ENCODE peak calls at places on chromosome 18, in four cellular contexts. V, A, Y and J are unnamed samples.

GRCh38 chr18:32019251-32019943 is 772 bp downstream of the RNF125 start:
- DNase-seq in V (peak), A (peak), Y (peak), J (peak)

GRCh38 chr18:9736942-9737813 is 29.1 kb downstream of the RAB31 start:
- DNase-seq in V (no peak), A (no peak), Y (peak), J (no peak)

GRCh38 chr18:46622999-46623398 is 34.0 kb downstream of the LOXHD1 start:
- DNase-seq in V (no peak), A (no peak), Y (no peak), J (no peak)

GRCh38 chr18:37481491-37481890 is 84.1 kb downstream of the CELF4 start:
- DNase-seq in V (no peak), A (no peak), Y (no peak), J (no peak)

GRCh38 chr18:158128-159036 is at the start of gene USP14:
- DNase-seq in V (peak), A (peak), Y (peak), J (peak)

GRCh38 chr18:6013101-6013790 is 117.9 kb upstream of the TMEM200C start:
- DNase-seq in V (no peak), A (no peak), Y (no peak), J (no peak)

GRCh38 chr18:8163287-8163959 is 445.8 kb upstream of the RAB12 start:
- DNase-seq in V (no peak), A (no peak), Y (no peak), J (no peak)

GRCh38 chr18:61852496-61852895 is 40.3 kb downstream of the RNF152 start:
- DNase-seq in V (no peak), A (no peak), Y (no peak), J (no peak)

GRCh38 chr18:69102959-69103358 is 297.7 kb upstream of the DOK6 start:
- DNase-seq in V (no peak), A (no peak), Y (no peak), J (no peak)

GRCh38 chr18:50816767-50817166 is 3.0 kb downstream of the MRO start:
- DNase-seq in V (no peak), A (no peak), Y (no peak), J (no peak)

GRCh38 chr18:25164837-25165791 is 186.9 kb downstream of the ZNF521 start:
- DNase-seq in V (peak), A (no peak), Y (no peak), J (no peak)

GRCh38 chr18:63320690-63321265 is 1.2 kb upstream of the BCL2 start:
- DNase-seq in V (peak), A (peak), Y (peak), J (peak)

GRCh38 chr18:12032786-12033642 is 51.7 kb downstream of the IMPA2 start:
- DNase-seq in V (no peak), A (no peak), Y (no peak), J (peak)

GRCh38 chr18:7601249-7601620 is 34.1 kb downstream of the PTPRM start:
- DNase-seq in V (no peak), A (no peak), Y (no peak), J (no peak)

GRCh38 chr18:42028232-42028832 is 73.3 kb downstream of the PIK3C3 start:
- DNase-seq in V (no peak), A (no peak), Y (no peak), J (no peak)

GRCh38 chr18:71707985-71708500 is 836.1 kb downstream of the CBLN2 start:
- DNase-seq in V (no peak), A (no peak), Y (no peak), J (no peak)

GRCh38 chr18:71707400-71707799 is 836.7 kb downstream of the CBLN2 start:
- DNase-seq in V (no peak), A (no peak), Y (no peak), J (no peak)
- TF ChIP-seq EP300 in V (no peak), A (no peak), Y (no peak), J (no peak)

GRCh38 chr18:13446024-13446423 is 227.5 kb downstream of the LDLRAD4 start:
- DNase-seq in V (no peak), A (no peak), Y (no peak), J (no peak)

GRCh38 chr18:13449651-13450050 is 231.1 kb downstream of the LDLRAD4 start:
- DNase-seq in V (no peak), A (no peak), Y (no peak), J (no peak)

GRCh38 chr18:13448028-13448795 is 229.7 kb downstream of the LDLRAD4 start:
- DNase-seq in V (no peak), A (no peak), Y (no peak), J (no peak)

GRCh38 chr18:13446581-13447470 is 228.3 kb downstream of the LDLRAD4 start:
- DNase-seq in V (no peak), A (no peak), Y (no peak), J (no peak)

DNA sequence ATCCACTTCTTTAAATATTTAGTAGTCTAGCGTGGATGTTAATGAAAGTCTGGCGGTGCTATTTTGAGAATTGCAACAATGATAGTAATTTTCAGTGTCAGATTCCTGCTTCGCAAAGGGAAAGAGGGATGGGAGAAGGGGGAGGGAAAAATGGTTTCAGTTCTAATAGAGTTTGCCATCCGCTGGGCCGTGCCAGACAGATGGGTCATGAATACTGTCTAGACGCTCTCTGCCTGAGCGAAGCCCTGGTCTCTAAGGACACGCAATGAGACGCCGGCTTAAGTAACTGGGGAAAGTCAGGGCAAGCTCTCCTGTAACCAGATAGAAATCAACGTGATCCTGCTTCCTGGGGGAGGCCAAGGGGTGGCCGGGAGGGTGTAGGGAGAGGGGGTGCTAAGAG is 229.1 kb downstream of the LDLRAD4 start:
- DNase-seq in V (no peak), A (no peak), Y (no peak), J (no peak)
- H3K27ac ChIP-seq in V (no peak), A (no peak), Y (no peak), J (no peak)

GRCh38 chr18:3595282-3596273 is 145.6 kb downstream of the TGIF1 start:
- DNase-seq in V (peak), A (peak), Y (peak), J (peak)
- H3K4me3 ChIP-seq in V (peak), A (peak), Y (peak), J (peak)

GRCh38 chr18:79921984-79922965 is 29.2 kb downstream of the SLC66A2 start:
- DNase-seq in V (no peak), A (peak), Y (no peak), J (peak)

GRCh38 chr18:79923896-79924585 is 27.4 kb downstream of the SLC66A2 start:
- DNase-seq in V (no peak), A (peak), Y (no peak), J (peak)

GRCh38 chr18:79924814-79925655 is 26.4 kb downstream of the SLC66A2 start:
- DNase-seq in V (no peak), A (peak), Y (peak), J (peak)

GRCh38 chr18:79925656-79925979 is 25.8 kb downstream of the SLC66A2 start:
- DNase-seq in V (no peak), A (peak), Y (no peak), J (peak)

GRCh38 chr18:79922971-79923411 is 28.5 kb downstream of the SLC66A2 start:
- DNase-seq in V (no peak), A (peak), Y (peak), J (peak)
- TF ChIP-seq EP300 in V (no peak), A (no peak), Y (no peak), J (no peak)

GRCh38 chr18:77072566-77072965 is 60.0 kb downstream of the MBP start:
- DNase-seq in V (no peak), A (no peak), Y (no peak), J (no peak)

GRCh38 chr18:77070627-77071026 is 62.0 kb downstream of the MBP start:
- DNase-seq in V (no peak), A (no peak), Y (no peak), J (no peak)

GRCh38 chr18:77073336-77074093 is 59.1 kb downstream of the MBP start:
- DNase-seq in V (no peak), A (no peak), Y (no peak), J (no peak)

GRCh38 chr18:77071061-77071460 is 61.5 kb downstream of the MBP start:
- DNase-seq in V (no peak), A (no peak), Y (no peak), J (no peak)

GRCh38 chr18:77071711-77072292 is 60.8 kb downstream of the MBP start:
- DNase-seq in V (peak), A (peak), Y (no peak), J (no peak)
- H3K27ac ChIP-seq in V (peak), A (peak), Y (peak), J (no peak)

GRCh38 chr18:77668219-77668618 is 418.6 kb downstream of the GALR1 start:
- DNase-seq in V (no peak), A (no peak), Y (no peak), J (no peak)

GRCh38 chr18:77676901-77677300 is 427.3 kb downstream of the GALR1 start:
- DNase-seq in V (no peak), A (no peak), Y (no peak), J (no peak)

GRCh38 chr18:77666613-77667012 is 417.0 kb downstream of the GALR1 start:
- DNase-seq in V (no peak), A (no peak), Y (no peak), J (no peak)

GRCh38 chr18:77671456-77672167 is 422.0 kb downstream of the GALR1 start:
- DNase-seq in V (no peak), A (no peak), Y (no peak), J (no peak)
- H3K4me3 ChIP-seq in V (no peak), A (no peak), Y (no peak), J (no peak)

GRCh38 chr18:3620146-3621119 is 170.5 kb downstream of the TGIF1 start:
- DNase-seq in V (no peak), A (peak), Y (no peak), J (no peak)
- TF ChIP-seq EP300 in V (no peak), A (no peak), Y (no peak), J (no peak)

DNA sequence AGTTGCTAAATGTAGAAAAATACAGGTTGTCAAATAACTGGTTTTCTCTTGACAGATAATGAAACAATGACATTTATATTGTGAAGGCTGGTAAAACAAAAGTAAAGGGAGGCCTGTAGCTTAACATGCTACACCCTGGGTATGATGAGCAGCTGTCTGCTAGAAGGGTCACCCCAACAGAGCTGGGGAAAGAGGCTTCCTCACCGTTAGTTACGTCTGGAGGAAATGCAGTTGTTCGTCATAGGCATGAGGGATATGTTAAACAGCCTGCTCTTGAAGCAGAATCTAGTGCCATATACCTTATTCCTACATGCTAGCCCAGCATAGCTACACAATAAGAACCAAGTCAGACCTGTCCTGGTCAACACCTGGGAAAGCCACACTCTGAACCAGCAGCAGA is 49.9 kb downstream of the LPIN2 start:
- DNase-seq in V (no peak), A (no peak), Y (no peak), J (no peak)
- H3K27ac ChIP-seq in V (peak), A (no peak), Y (peak), J (no peak)

DNA sequence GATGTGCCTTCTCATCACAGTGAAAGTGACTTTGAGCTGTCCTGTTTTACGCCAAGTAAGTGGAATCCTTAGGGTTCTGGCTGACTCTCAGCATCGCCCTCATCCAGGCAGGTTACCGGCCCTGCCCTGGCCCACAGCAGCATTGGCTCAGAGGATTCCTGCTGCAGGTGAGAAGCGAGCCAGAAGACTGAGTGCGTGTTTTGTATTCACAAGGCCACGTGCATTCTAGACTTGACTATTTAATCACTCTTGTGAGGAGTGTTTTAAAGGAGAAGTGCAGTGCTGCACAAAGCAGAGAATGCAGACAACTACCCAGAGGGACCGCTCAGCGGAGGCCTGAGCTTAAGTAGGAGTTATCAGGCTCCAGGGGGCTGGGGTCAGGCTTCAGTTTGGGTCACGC is 48.3 kb downstream of the LAMA3 start:
- DNase-seq in V (no peak), A (no peak), Y (no peak), J (no peak)
- H3K4me3 ChIP-seq in V (no peak), A (no peak), Y (no peak), J (no peak)

DNA sequence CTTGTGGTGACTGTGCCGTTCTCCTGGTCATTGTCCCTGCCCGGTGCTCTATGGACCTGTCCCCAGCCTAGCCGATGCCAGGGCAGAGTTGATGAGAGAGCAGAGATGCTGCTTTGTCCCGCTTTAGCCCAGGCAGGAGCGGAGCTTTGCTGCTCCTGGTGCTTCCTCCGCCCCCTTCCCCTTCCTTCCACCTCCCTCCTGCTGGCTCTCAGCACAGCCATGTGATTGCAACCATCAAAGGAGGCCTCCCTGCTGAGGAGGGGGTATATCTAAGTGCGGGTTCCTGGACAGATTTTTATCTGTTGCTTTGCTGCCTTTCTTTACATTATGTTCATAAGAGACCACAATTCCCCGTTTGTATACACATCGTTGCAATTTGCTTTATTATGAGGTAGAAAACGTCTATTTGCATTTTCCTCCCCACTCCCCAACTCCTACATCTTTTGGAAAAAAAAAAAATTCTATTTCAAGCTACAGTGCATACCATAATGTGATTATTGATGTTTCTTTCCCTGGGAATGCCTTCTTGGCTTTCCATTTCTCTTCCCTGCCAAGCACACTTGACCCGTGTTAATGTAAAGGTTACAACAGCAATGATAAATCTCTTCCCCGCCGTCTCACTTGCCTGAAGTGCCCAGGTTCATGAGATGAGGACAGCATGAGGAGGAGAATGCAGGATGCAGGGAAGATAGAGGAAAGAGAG is 25.4 kb downstream of the ALPK2 start:
- DNase-seq in V (no peak), A (no peak), Y (no peak), J (no peak)
- TF ChIP-seq EP300 in V (no peak), A (no peak), Y (no peak), J (no peak)